ENCODE peak calls at places on chromosomes 11 and 22, in eight cellular contexts. J, A, M, W, C, I, K and Y are unnamed samples. For H3K4me1, the result is how much of the 10 kb centered on the place peaks cover.

GRCh38 chr11:125568970-125569912 is at the start of gene EI24:
- DNase-seq in K (peak), I (peak), J (peak), W (peak), C (peak), M (peak), A (peak), Y (peak)

GRCh38 chr11:77833302-77833701 is 12.4 kb downstream of the AAMDC start:
- DNase-seq in M (no peak), W (no peak), A (no peak), J (no peak), I (no peak), K (no peak), C (no peak), Y (no peak)

GRCh38 chr11:62140302-62141110 is 16.7 kb downstream of the INCENP start:
- DNase-seq in C (peak), I (no peak), K (no peak), W (no peak), M (peak), J (no peak), A (no peak), Y (no peak)

GRCh38 chr22:49626361-49627216 is 201.1 kb downstream of the BRD1 start:
- DNase-seq in I (no peak), A (no peak), K (no peak), M (no peak), C (no peak), J (no peak), W (peak), Y (peak)

GRCh38 chr11:74085542-74085892 is 76.6 kb upstream of the UCP3 start:
- DNase-seq in C (no peak), I (no peak), A (no peak), W (no peak), M (no peak), K (no peak), J (no peak), Y (no peak)

GRCh38 chr22:43844560-43845545 is 17.5 kb downstream of the SULT4A1 start:
- DNase-seq in C (no peak), A (no peak), W (peak), K (no peak), M (no peak), J (no peak), I (no peak), Y (no peak)

GRCh38 chr11:7592706-7593105 is 78.9 kb downstream of the PPFIBP2 start:
- DNase-seq in W (no peak), A (no peak), K (no peak), I (no peak), C (no peak), J (no peak), M (peak), Y (peak)

GRCh38 chr11:132959663-132960062 is 572.6 kb downstream of the OPCML start:
- DNase-seq in K (no peak), A (no peak), I (no peak), J (no peak), W (no peak), M (no peak), C (no peak), Y (no peak)

GRCh38 chr11:28674432-28675076 is 566.4 kb downstream of the METTL15 start:
- DNase-seq in K (no peak), I (no peak), W (peak), J (no peak), M (no peak), A (no peak), C (peak), Y (no peak)

GRCh38 chr11:19817870-19818269 is 105.2 kb downstream of the NAV2 start:
- DNase-seq in W (no peak), I (no peak), C (no peak), K (no peak), J (no peak), A (no peak), M (no peak), Y (no peak)

GRCh38 chr11:30196400-30197206 is 34.2 kb upstream of the FSHB start:
- DNase-seq in K (peak), W (peak), A (no peak), M (peak), C (peak), J (peak), I (no peak), Y (peak)

GRCh38 chr11:88300888-88301477 is 36.6 kb downstream of the CTSC start:
- DNase-seq in M (no peak), C (peak), W (no peak), I (no peak), A (no peak), K (no peak), J (no peak), Y (no peak)

GRCh38 chr11:110003426-110003825 is 89.8 kb upstream of the ZC3H12C start:
- DNase-seq in C (no peak), A (no peak), K (no peak), I (no peak), W (no peak), J (no peak), M (no peak), Y (no peak)

GRCh38 chr11:70521475-70522260 is 123.3 kb downstream of the CTTN start:
- DNase-seq in J (no peak), K (no peak), C (no peak), W (peak), I (no peak), M (no peak), A (no peak), Y (no peak)

GRCh38 chr22:49677495-49677889 is 150.2 kb downstream of the BRD1 start:
- DNase-seq in K (no peak), M (no peak), A (no peak), I (peak), W (peak), C (peak), J (no peak), Y (peak)

GRCh38 chr11:79062814-79063762 is 377.7 kb downstream of the TENM4 start:
- DNase-seq in C (peak), M (no peak), J (peak), A (no peak), I (no peak), K (no peak), W (no peak), Y (no peak)

GRCh38 chr11:20013346-20014066 is 146.8 kb downstream of the DBX1 start:
- DNase-seq in M (no peak), W (no peak), C (no peak), K (no peak), A (no peak), I (no peak), J (no peak), Y (no peak)

GRCh38 chr11:16843307-16843706 is 104.9 kb downstream of the C11orf58 start:
- DNase-seq in C (no peak), I (no peak), M (peak), W (no peak), J (no peak), A (no peak), K (no peak), Y (no peak)

GRCh38 chr11:13276852-13277718 is 505 bp upstream of the BMAL1 start:
- DNase-seq in C (peak), W (peak), K (peak), A (peak), M (peak), J (peak), I (peak), Y (peak)

GRCh38 chr22:22156716-22157499 is 87.7 kb upstream of the VPREB1 start:
- DNase-seq in M (peak), K (no peak), I (no peak), C (peak), A (no peak), W (no peak), J (peak), Y (peak)

GRCh38 chr22:45525480-45525879 is 22.8 kb downstream of the FBLN1 start:
- DNase-seq in K (no peak), M (no peak), W (no peak), A (no peak), J (no peak), C (no peak), I (no peak), Y (no peak)

GRCh38 chr11:6320411-6321207 is at the start of gene CAVIN3:
- DNase-seq in W (peak), A (peak), K (peak), I (peak), J (peak), C (peak), M (peak), Y (peak)

GRCh38 chr22:22395230-22395629 is 113.3 kb downstream of the ZNF280B start:
- DNase-seq in M (no peak), C (no peak), W (no peak), I (no peak), A (no peak), K (no peak), J (no peak), Y (no peak)

GRCh38 chr11:33682446-33682845 is 18.2 kb downstream of the C11orf91 start:
- DNase-seq in A (no peak), C (no peak), K (no peak), J (no peak), M (no peak), W (no peak), I (no peak), Y (no peak)

GRCh38 chr11:88508558-88508807 is 170.9 kb upstream of the CTSC start:
- DNase-seq in J (no peak), I (no peak), W (peak), C (no peak), M (no peak), A (no peak), K (no peak), Y (no peak)

GRCh38 chr11:111329306-111330204 is 31.2 kb downstream of the POU2AF3 start:
- DNase-seq in K (peak), A (no peak), M (no peak), W (no peak), J (no peak), C (no peak), I (no peak), Y (no peak)

GRCh38 chr11:72441647-72442267 is 7.4 kb upstream of the CLPB start:
- DNase-seq in J (no peak), K (no peak), M (no peak), W (no peak), I (no peak), C (no peak), A (no peak), Y (no peak)

GRCh38 chr11:75371930-75372876 is 20.7 kb upstream of the ARRB1 start:
- DNase-seq in I (no peak), K (no peak), C (no peak), A (no peak), M (no peak), J (peak), W (no peak), Y (no peak)

GRCh38 chr22:30843245-30843644 is 125.3 kb downstream of the MORC2 start:
- DNase-seq in W (no peak), K (no peak), A (no peak), I (no peak), M (peak), C (no peak), J (no peak), Y (no peak)

GRCh38 chr11:86218125-86219081 is 26.1 kb upstream of the EED start:
- DNase-seq in W (peak), A (no peak), M (peak), I (peak), K (peak), C (peak), J (peak), Y (peak)

GRCh38 chr22:19986410-19987341 is 29.9 kb downstream of the ARVCF start:
- DNase-seq in W (peak), C (peak), A (no peak), K (peak), M (peak), I (peak), J (peak), Y (peak)

GRCh38 chr11:32312865-32313403 is 122.4 kb downstream of the WT1 start:
- DNase-seq in I (peak), C (peak), M (no peak), W (no peak), J (peak), K (peak), A (no peak), Y (no peak)

GRCh38 chr11:14645247-14645912 is 1.8 kb downstream of the PDE3B start:
- DNase-seq in J (peak), C (no peak), A (no peak), M (no peak), W (no peak), I (no peak), K (no peak), Y (no peak)

GRCh38 chr11:86514453-86514852 is 139.8 kb downstream of the CCDC81 start:
- DNase-seq in A (no peak), W (no peak), K (no peak), C (no peak), M (no peak), I (no peak), J (no peak), Y (no peak)

GRCh38 chr22:33605686-33606085 is 314.6 kb downstream of the LARGE1 start:
- DNase-seq in J (no peak), I (no peak), M (peak), K (peak), C (no peak), W (no peak), A (no peak), Y (no peak)

GRCh38 chr11:109785714-109786113 is 307.5 kb upstream of the ZC3H12C start:
- DNase-seq in W (no peak), A (no peak), M (no peak), K (no peak), C (no peak), J (no peak), I (no peak), Y (no peak)

GRCh38 chr11:91981995-91982394 is 242.6 kb upstream of the FAT3 start:
- DNase-seq in C (no peak), K (peak), W (no peak), A (peak), M (no peak), J (peak), I (peak), Y (no peak)

GRCh38 chr11:120306519-120307242 is 18.4 kb upstream of the TLCD5 start:
- DNase-seq in K (no peak), C (peak), I (no peak), W (peak), A (no peak), M (peak), J (peak), Y (no peak)

GRCh38 chr11:82992219-82992618 is 79.5 kb downstream of the RAB30 start:
- DNase-seq in W (no peak), I (peak), C (no peak), A (no peak), M (no peak), J (no peak), K (no peak), Y (no peak)
- TF ChIP-seq CTCF in W (no peak), I (no peak), C (no peak), A (no peak), M (no peak), J (no peak), K (no peak), Y (no peak)

DNA sequence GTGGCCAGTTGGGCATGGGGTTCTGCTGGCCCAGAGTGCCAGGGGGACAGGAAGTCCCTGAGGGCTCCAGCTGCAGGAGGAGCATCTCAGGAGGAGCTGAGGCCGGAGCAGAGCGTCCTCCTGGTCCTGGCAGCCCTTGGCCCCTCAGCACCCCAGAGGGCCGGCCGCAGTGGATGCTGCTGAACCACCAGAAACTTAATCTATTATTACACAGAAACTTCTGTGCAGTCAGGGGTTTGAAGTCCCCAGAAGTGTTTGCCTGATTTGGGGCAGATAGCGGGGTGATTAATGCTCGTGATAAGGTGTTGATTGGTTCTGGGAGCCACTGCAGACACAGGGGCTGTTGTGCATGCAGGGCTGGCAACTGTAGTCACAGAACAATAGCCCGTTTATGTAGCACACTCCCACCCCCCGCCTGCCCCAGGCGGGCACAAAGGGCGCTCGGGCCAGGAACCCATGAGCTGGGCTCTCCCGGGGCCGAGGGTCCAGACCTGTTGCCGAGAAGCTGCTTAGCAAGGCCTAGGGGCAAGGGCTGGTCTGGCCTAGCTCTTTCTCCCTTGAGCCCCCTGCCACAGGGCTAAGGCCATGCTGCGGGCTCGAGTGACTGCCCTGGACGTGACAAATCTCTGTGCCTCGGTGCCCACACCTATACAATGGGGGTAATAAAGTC is 29.0 kb upstream of the KCNQ1OT1 start:
- DNase-seq in A (no peak), K (no peak), I (no peak), C (no peak), W (no peak), M (no peak), J (no peak), Y (no peak)
- H3K4me1 ChIP-seq in A (under half), K (under half), I (under half), C (under half), W (under half), M (under half), J (under half), Y (under half)

GRCh38 chr22:39570665-39571064 is at the start of gene CACNA1I:
- DNase-seq in A (no peak), W (no peak), I (no peak), M (no peak), K (no peak), C (no peak), J (no peak), Y (no peak)
- H3K27ac ChIP-seq in A (no peak), W (no peak), I (no peak), M (no peak), K (no peak), C (no peak), J (no peak), Y (no peak)

GRCh38 chr22:48084041-48084748 is 1321.7 kb downstream of the TBC1D22A start:
- DNase-seq in W (no peak), I (no peak), A (no peak), J (no peak), C (no peak), K (no peak), M (no peak), Y (no peak)

GRCh38 chr22:48084749-48085090 is 1322.3 kb downstream of the TBC1D22A start:
- DNase-seq in J (no peak), M (no peak), K (no peak), A (no peak), W (no peak), I (no peak), C (no peak), Y (no peak)

GRCh38 chr22:48082284-48082683 is 1319.8 kb downstream of the TBC1D22A start:
- DNase-seq in J (no peak), A (no peak), K (no peak), W (no peak), M (no peak), I (no peak), C (no peak), Y (no peak)

GRCh38 chr22:48081281-48081680 is 1318.8 kb downstream of the TBC1D22A start:
- DNase-seq in A (no peak), C (no peak), J (no peak), W (no peak), I (no peak), K (no peak), M (no peak), Y (no peak)

DNA sequence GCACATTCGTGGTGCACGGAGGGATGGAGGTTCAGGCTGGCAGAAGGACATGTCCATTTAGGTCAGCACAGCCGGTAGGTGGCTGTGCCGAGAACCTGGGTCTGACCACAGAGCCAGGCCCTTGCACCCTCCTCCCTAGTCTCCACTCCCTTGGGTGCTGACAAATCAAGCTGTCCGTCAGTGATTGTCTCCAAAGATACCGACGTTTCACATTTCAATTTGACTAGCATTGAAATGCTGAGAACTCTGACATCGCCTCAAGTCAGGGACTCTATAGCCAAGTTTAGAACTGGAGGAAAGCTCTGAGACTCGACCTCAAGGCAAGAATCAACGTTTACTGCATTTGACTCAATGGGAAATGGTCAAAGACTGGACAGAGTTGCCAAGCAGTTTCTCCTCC is 1321.1 kb downstream of the TBC1D22A start:
- DNase-seq in J (no peak), M (no peak), W (no peak), A (no peak), K (no peak), I (no peak), C (no peak), Y (no peak)
- TF ChIP-seq CTCF in J (no peak), M (no peak), W (no peak), A (no peak), K (no peak), I (no peak), C (no peak), Y (no peak)

GRCh38 chr22:42642801-42643631 is 2.6 kb upstream of the ATP5MGL start:
- DNase-seq in I (no peak), A (no peak), M (peak), W (no peak), J (no peak), K (no peak), C (no peak), Y (no peak)
- H3K4me1 ChIP-seq in I (under half), A (half or more), M (half or more), W (half or more), J (under half), K (under half), C (under half), Y (half or more)